ENCODE peak calls at places on chromosome 1, in eight cellular contexts. Q is stimulated activated CD4-positive, alpha-beta T cell treated with anti-CD3 and anti-CD28 coated beads, Interleukin-1b, Interleukin-23, amount 100 ng/mL, for 24 hours; R is lower lobe of right lung; W is left cardiac atrium; L is non-pigmented ciliary epithelial cell; K is activated naive CD4-positive, alpha-beta T cell treated with anti-CD3 and anti-CD28 coated beads, Interleukin-2, amount 10 ng/mL, durations not matched to agents 7 days and 5 days; M is fibroblast of gingiva; V is hippocampal formation. G is an unnamed sample.

GRCh38 chr1:70358921-70359564 is 4.5 kb upstream of the ANKRD13C start:
- DNase-seq in Q (no peak), R (no peak), W (no peak), L (no peak), K (no peak), M (no peak), V (no peak), G (no peak)

GRCh38 chr1:169457443-169457842 is 28.3 kb downstream of the SLC19A2 start:
- DNase-seq in Q (no peak), R (no peak), W (no peak), L (no peak), K (no peak), M (no peak), V (no peak), G (no peak)

GRCh38 chr1:83985048-83985447 is 13.9 kb downstream of the TTLL7 start:
- DNase-seq in Q (no peak), R (no peak), W (no peak), L (no peak), K (no peak), M (no peak), V (no peak), G (no peak)

GRCh38 chr1:56803561-56804156 is 15.5 kb downstream of the FYB2 start:
- DNase-seq in Q (no peak), R (no peak), W (no peak), L (no peak), K (peak; percentile 27), M (no peak), V (no peak), G (no peak)

GRCh38 chr1:41481109-41481775 is 3.2 kb downstream of the EDN2 start:
- DNase-seq in Q (no peak), R (peak; percentile 29), W (no peak), L (no peak), K (no peak), M (no peak), V (no peak), G (no peak)

GRCh38 chr1:84083321-84083720 is 60.8 kb upstream of the PRKACB start:
- DNase-seq in Q (no peak), R (no peak), W (no peak), L (no peak), K (no peak), M (no peak), V (no peak), G (no peak)

GRCh38 chr1:21924503-21925005 is 12.6 kb downstream of the HSPG2 start:
- DNase-seq in Q (no peak), R (no peak), W (peak; percentile 82), L (no peak), K (no peak), M (no peak), V (no peak), G (no peak)

GRCh38 chr1:10626781-10627410 is 152.1 kb downstream of the PEX14 start:
- DNase-seq in Q (no peak), R (no peak), W (no peak), L (no peak), K (no peak), M (no peak), V (no peak), G (no peak)

GRCh38 chr1:29122662-29122986 is 1.1 kb downstream of the TMEM200B start:
- DNase-seq in Q (no peak), R (peak; percentile 50), W (peak; percentile 78), L (no peak), K (no peak), M (peak; percentile 90), V (no peak), G (no peak)